ENCODE peak calls at places on chromosome 17, in five cellular contexts. D is posterior vena cava, Y is fibroblast of mammary gland, F is islet precursor cell, B is pons. H is an unnamed sample.

GRCh38 chr17:64328875-64329405 is 61.7 kb downstream of the PECAM1 start:
- DNase-seq in D (peak; percentile 16), Y (no peak), F (no peak), B (no peak), H (no peak)

GRCh38 chr17:82016061-82016874 is 6.4 kb downstream of the CENPX start:
- DNase-seq in D (no peak), Y (no peak), F (no peak), B (no peak), H (no peak)

GRCh38 chr17:3993493-3994220 is 29.4 kb upstream of the ATP2A3 start:
- DNase-seq in D (peak; percentile 30), Y (no peak), F (peak; percentile 30), B (no peak), H (peak; percentile 28)

GRCh38 chr17:19719365-19720209 is 3.2 kb upstream of the SLC47A2 start:
- DNase-seq in D (peak; percentile 42), Y (no peak), F (peak; percentile 83), B (no peak), H (no peak)

GRCh38 chr17:35973333-35974260 is 7.7 kb downstream of the CCL16 start:
- DNase-seq in D (no peak), Y (no peak), F (no peak), B (no peak), H (peak; percentile 52)

GRCh38 chr17:80312621-80313135 is 52.0 kb downstream of the RNF213 start:
- DNase-seq in D (peak; percentile 60), Y (no peak), F (no peak), B (no peak), H (no peak)

GRCh38 chr17:59361916-59362810 is 30.7 kb downstream of the YPEL2 start:
- DNase-seq in D (peak; percentile 26), Y (peak; percentile 96), F (no peak), B (no peak), H (peak; percentile 96)

GRCh38 chr17:46876353-46876887 is 25.0 kb downstream of the WNT9B start:
- DNase-seq in D (no peak), Y (no peak), F (peak; percentile 86), B (no peak), H (no peak)

GRCh38 chr17:46977348-46977747 is 1.7 kb downstream of the RPRML start:
- DNase-seq in D (peak; percentile 40), Y (peak; percentile 18), F (peak; percentile 97), B (no peak), H (peak; percentile 43)

GRCh38 chr17:50527155-50527762 is 5.3 kb upstream of the EPN3 start:
- DNase-seq in D (no peak), Y (no peak), F (no peak), B (no peak), H (no peak)

GRCh38 chr17:64200080-64201042 is 62.7 kb downstream of the TEX2 start:
- DNase-seq in D (no peak), Y (peak; percentile 51), F (no peak), B (no peak), H (no peak)

GRCh38 chr17:4548061-4548461 is 7.1 kb downstream of the MYBBP1A start:
- DNase-seq in D (peak; percentile 76), Y (no peak), F (no peak), B (no peak), H (no peak)

GRCh38 chr17:29645516-29646051 is 22.9 kb upstream of the CORO6 start:
- DNase-seq in D (peak; percentile 91), Y (peak; percentile 97), F (no peak), B (no peak), H (peak; percentile 93)

GRCh38 chr17:14270508-14270907 is 30.4 kb upstream of the HS3ST3B1 start:
- DNase-seq in D (no peak), Y (no peak), F (no peak), B (no peak), H (no peak)

GRCh38 chr17:80575057-80575875 is 30.6 kb downstream of the RPTOR start:
- DNase-seq in D (peak; percentile 95), Y (peak; percentile 87), F (peak; percentile 95), B (peak; percentile 40), H (peak; percentile 87)

GRCh38 chr17:28346746-28347246 is 10.5 kb downstream of the POLDIP2 start:
- DNase-seq in D (peak; percentile 79), Y (no peak), F (peak; percentile 74), B (no peak), H (peak; percentile 82)

GRCh38 chr17:82665226-82665625 is 17.0 kb upstream of the WDR45B start:
- DNase-seq in D (peak; percentile 67), Y (no peak), F (no peak), B (no peak), H (no peak)

GRCh38 chr17:7929158-7930029 is at the start of gene KCNAB3:
- DNase-seq in D (peak; percentile 87), Y (peak; percentile 70), F (peak; percentile 91), B (peak; percentile 47), H (peak; percentile 86)

GRCh38 chr17:14922421-14922820 is 342.7 kb downstream of the PMP22 start:
- DNase-seq in D (no peak), Y (peak; percentile 53), F (no peak), B (peak; percentile 45), H (peak; percentile 36)

GRCh38 chr17:66364508-66365203 is 62.2 kb downstream of the PRKCA start:
- DNase-seq in D (no peak), Y (no peak), F (no peak), B (no peak), H (no peak)

GRCh38 chr17:37067555-37068111 is 118.9 kb downstream of the AATF start:
- DNase-seq in D (no peak), Y (peak; percentile 85), F (peak; percentile 97), B (no peak), H (peak; percentile 91)

GRCh38 chr17:65550075-65550635 is 11.3 kb downstream of the AXIN2 start:
- DNase-seq in D (peak; percentile 59), Y (no peak), F (peak; percentile 86), B (no peak), H (no peak)

GRCh38 chr17:32590974-32591373 is 104.2 kb downstream of the CDK5R1 start:
- DNase-seq in D (no peak), Y (no peak), F (no peak), B (no peak), H (no peak)

GRCh38 chr17:28046034-28046825 is 3.8 kb downstream of the NLK start:
- DNase-seq in D (no peak), Y (no peak), F (no peak), B (no peak), H (no peak)

GRCh38 chr17:55607736-55608341 is 96.6 kb upstream of the SMIM36 start:
- DNase-seq in D (no peak), Y (peak; percentile 40), F (no peak), B (no peak), H (peak; percentile 98)

GRCh38 chr17:39094607-39095308 is 56.7 kb downstream of the PLXDC1 start:
- DNase-seq in D (no peak), Y (no peak), F (no peak), B (no peak), H (no peak)

GRCh38 chr17:54172654-54173316 is 350.1 kb downstream of the KIF2B start:
- DNase-seq in D (no peak), Y (peak; percentile 6), F (no peak), B (peak; percentile 28), H (peak; percentile 16)

GRCh38 chr17:74646231-74646630 is 22.7 kb upstream of the CD300E start:
- DNase-seq in D (no peak), Y (peak; percentile 24), F (no peak), B (no peak), H (peak; percentile 15)